ENCODE peak calls at places on chromosomes 11 and 22, in five cellular contexts. G is PC-9; D is CD4-positive, alpha-beta T cell; C is cardiac fibroblast; M is coronary artery. P is an unnamed sample.

GRCh38 chr11:65560555-65561418 is 2.6 kb upstream of the LTBP3 start:
- DNase-seq in M (no peak), C (peak; percentile 76), G (no peak), D (no peak), P (no peak)

GRCh38 chr22:19679476-19680099 is 34.7 kb upstream of the SEPTIN5 start:
- DNase-seq in C (peak; percentile 13), D (peak; percentile 24), G (no peak), M (no peak), P (peak; percentile 26)

GRCh38 chr11:99154277-99154676 is 133.5 kb downstream of the CNTN5 start:
- DNase-seq in C (no peak), G (no peak), D (no peak), M (no peak), P (no peak)

GRCh38 chr11:1854132-1854948 is 1.5 kb downstream of the LSP1 start:
- DNase-seq in G (no peak), D (no peak), C (no peak), M (no peak), P (no peak)

GRCh38 chr11:126702987-126703386 is 297.6 kb downstream of the KIRREL3 start:
- DNase-seq in M (no peak), C (no peak), G (no peak), D (no peak), P (no peak)

GRCh38 chr11:79708319-79708928 is 267.6 kb upstream of the TENM4 start:
- DNase-seq in M (no peak), C (peak; percentile 43), D (no peak), G (peak; percentile 55), P (peak; percentile 35)

GRCh38 chr11:68870470-68870869 is 28.8 kb upstream of the CPT1A start:
- DNase-seq in G (no peak), M (no peak), C (peak; percentile 24), D (no peak), P (no peak)

GRCh38 chr11:71080239-71081097 is 171.9 kb downstream of the SHANK2 start:
- DNase-seq in M (no peak), G (peak; percentile 71), D (no peak), C (peak; percentile 77), P (peak; percentile 79)

GRCh38 chr11:85042368-85042767 is 584.8 kb downstream of the DLG2 start:
- DNase-seq in G (no peak), D (no peak), M (no peak), C (no peak), P (no peak)

GRCh38 chr11:113888848-113889247 is 13.5 kb upstream of the USP28 start:
- DNase-seq in C (no peak), G (no peak), M (no peak), D (no peak), P (no peak)

GRCh38 chr11:6387811-6388599 is 2.3 kb upstream of the SMPD1 start:
- DNase-seq in M (no peak), D (no peak), C (peak; percentile 47), G (no peak), P (no peak)

GRCh38 chr11:12149672-12150225 is 39.4 kb downstream of the MICAL2 start:
- DNase-seq in G (no peak), D (no peak), M (no peak), C (peak; percentile 40), P (no peak)

GRCh38 chr11:20397281-20397680 is 9.8 kb downstream of the PRMT3 start:
- DNase-seq in G (no peak), M (no peak), C (peak; percentile 70), D (peak; percentile 15), P (no peak)

GRCh38 chr11:88482871-88483301 is 145.3 kb upstream of the CTSC start:
- DNase-seq in C (peak; percentile 29), G (peak; percentile 40), M (no peak), D (no peak), P (no peak)

GRCh38 chr22:44151661-44152060 is 29.1 kb upstream of the PARVG start:
- DNase-seq in C (peak; percentile 88), G (no peak), D (no peak), M (no peak), P (no peak)

GRCh38 chr22:48568736-48569330 is 1258.8 kb downstream of the BRD1 start:
- DNase-seq in M (no peak), C (no peak), D (no peak), G (no peak), P (no peak)

GRCh38 chr11:112247198-112247597 is 13.5 kb downstream of the PLET1 start:
- DNase-seq in M (no peak), D (no peak), C (no peak), G (peak; percentile 49), P (no peak)

GRCh38 chr11:45048870-45049825 is 97.3 kb upstream of the PRDM11 start:
- DNase-seq in D (no peak), G (no peak), C (peak; percentile 69), M (no peak), P (no peak)

GRCh38 chr11:45043755-45044475 is 93.2 kb upstream of the TP53I11 start:
- DNase-seq in M (no peak), G (no peak), D (no peak), C (no peak), P (no peak)

GRCh38 chr11:45042560-45042959 is 91.9 kb upstream of the TP53I11 start:
- DNase-seq in D (no peak), G (no peak), C (peak; percentile 17), M (no peak), P (no peak)

GRCh38 chr11:45048313-45048841 is 97.7 kb upstream of the TP53I11 start:
- DNase-seq in M (no peak), G (no peak), D (no peak), C (peak; percentile 71), P (no peak)

DNA sequence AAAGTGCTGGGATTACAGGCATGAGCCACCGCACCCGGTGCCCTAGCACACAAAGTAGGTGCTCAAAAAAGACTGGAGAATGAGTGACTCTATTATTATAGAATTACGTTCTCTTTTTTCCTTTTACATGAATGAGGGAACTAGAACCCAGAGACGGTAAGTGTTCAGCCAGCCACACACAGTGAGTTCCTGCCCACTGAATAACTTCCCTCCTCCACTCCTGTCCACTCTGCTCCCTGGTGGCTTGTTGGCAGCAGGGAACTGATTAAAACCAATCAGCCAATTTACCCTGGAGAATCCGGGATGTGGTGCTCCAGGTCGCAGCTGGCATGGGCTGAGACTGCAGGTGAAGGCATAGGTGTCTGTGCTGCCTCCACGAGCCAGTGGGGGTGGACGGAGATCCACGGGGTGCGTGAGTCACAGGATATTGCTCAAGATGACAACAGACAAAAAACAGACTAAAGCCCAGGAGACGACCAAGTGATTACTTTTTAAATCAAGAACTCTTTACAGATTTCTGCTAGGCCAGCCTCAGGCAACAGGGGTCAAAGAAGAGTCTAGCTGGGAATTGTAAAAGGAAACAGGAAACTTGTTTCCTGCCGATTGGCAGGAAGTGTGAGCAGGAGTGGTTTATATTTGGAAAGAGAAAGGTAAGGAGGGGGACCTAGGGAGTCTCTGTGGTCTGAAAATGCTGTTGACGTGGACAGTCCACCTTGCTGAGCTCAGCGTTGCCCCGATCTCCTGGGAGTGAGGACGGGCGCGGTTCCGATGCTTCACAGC is 95.2 kb upstream of the TP53I11 start:
- DNase-seq in D (no peak), C (peak; percentile 71), M (no peak), G (peak; percentile 49), P (no peak)
- TF ChIP-seq CTCF in D (no peak), C (no peak), M (no peak), G (no peak), P (no peak)

GRCh38 chr22:40673017-40673416 is 6.3 kb upstream of the MCHR1 start:
- DNase-seq in G (no peak), C (peak; percentile 52), M (no peak), D (no peak), P (no peak)
- TF ChIP-seq CTCF in G (no peak), C (no peak), M (no peak), D (no peak), P (no peak)

GRCh38 chr22:39355080-39355479 is 5.3 kb downstream of the SYNGR1 start:
- DNase-seq in M (no peak), C (no peak), D (no peak), G (no peak), P (no peak)
- TF ChIP-seq CTCF in M (no peak), C (no peak), D (no peak), G (no peak), P (no peak)

DNA sequence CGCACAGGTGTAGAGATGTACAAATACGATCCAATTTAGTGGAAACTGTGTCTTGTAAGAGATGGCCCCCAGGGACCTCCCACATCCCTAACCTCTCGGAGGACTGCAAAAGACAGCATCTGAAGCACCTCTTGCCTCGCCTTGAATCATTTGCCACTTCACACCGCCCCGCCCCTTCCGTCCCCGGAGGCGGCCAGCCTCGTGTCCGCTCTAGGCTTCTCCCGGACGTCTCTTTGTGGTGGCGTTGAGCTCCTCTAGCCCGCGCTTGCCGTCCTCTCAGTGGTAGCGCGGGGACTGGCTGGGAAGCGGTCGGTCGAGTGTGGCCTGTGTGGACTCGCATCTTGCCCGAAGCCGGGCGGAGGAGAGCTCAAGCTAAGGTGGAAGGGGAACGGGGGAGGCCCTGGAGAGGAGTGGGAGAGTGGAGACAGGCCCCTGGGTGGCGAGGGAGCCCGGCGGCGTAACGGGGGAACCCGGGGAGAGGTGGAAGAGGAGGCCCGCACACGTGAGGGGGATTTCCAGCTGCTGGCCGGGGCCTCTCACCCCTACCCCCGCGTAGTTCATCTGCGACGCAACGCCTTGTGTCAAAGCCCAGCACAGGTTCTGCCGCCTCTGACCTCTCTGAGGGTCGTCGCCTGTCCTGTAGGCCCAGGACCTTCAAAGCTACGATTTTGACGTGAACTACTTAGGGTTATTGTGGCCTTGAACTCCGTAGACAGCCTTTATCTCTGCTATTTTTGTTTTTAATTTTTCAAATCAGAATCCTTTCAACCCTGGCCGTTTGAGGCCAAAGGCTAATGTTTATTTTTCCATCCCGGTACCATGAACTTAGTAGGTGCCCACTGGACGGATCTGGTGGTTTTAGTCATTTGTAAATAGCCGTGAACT is at the start of gene ARL14EP:
- DNase-seq in G (peak; percentile 96), C (peak; percentile 98), D (peak; percentile 79), M (peak; percentile 94), P (peak; percentile 87)
- TF ChIP-seq CTCF in G (no peak), C (no peak), D (no peak), M (no peak), P (no peak)

DNA sequence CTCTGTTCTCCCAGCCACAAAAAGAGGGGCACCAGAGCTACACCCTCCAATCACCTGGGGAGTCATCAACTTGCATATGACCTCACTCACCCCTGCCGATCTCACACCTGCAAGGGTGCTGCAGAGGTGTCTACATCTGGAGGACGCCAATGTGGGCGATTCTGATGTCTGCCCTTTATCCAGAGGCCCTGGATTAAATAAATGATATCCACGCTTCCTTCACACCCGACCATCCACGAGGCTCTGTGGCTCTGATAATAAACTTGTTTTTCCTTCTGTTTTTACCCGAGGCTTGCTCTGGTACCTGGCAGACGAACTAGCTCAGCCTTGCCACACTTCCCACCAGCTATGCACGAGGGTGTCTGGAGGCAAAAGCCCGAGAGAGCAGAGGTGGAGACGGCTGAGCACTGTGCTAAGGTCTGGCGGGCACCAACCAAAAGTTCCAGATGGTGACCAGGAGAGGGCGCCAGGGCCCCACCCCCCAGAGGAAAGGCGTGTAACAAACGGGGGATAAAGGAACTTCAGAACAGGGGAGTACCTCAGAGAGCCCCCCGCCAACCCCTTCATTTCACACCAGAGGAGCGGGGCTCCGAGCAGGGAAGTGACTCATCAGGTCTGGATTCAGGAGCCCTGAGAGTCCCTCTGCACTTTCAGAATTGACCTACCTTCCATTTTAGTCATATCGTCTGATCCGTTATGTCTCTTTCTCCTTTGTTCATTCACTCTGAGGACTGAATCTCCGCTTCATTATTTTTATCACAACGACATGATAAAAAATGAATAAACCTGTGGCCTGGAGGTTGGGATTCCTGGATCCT is 13.5 kb downstream of the SCN3B start:
- DNase-seq in G (no peak), M (no peak), D (peak; percentile 23), C (peak; percentile 51), P (peak; percentile 52)
- TF ChIP-seq CTCF in G (peak; percentile 89), M (no peak), D (peak; percentile 68), C (peak; percentile 93), P (peak; percentile 88)

P was measured in neural crest cell.